ENCODE peak calls at places on chromosomes 7 and 10, in six cellular contexts. M is GM10248, I is HepG2, R is fibroblast of pulmonary artery, O is nephron progenitor cell, S is GM20000. P is an unnamed sample.

GRCh38 chr10:28668363-28669226 is 8.7 kb upstream of the BAMBI start:
- DNase-seq in M (no peak), I (no peak), R (peak), O (peak), S (no peak), P (peak)

GRCh38 chr10:101565936-101566332 is 22.1 kb downstream of the POLL start:
- DNase-seq in M (no peak), I (no peak), R (no peak), O (no peak), S (no peak), P (no peak)

GRCh38 chr7:36904802-36905201 is 180.5 kb upstream of the AOAH start:
- DNase-seq in M (no peak), I (no peak), R (no peak), O (no peak), S (no peak), P (no peak)

GRCh38 chr10:13271552-13272163 is 28.2 kb downstream of the PHYH start:
- DNase-seq in M (peak), I (peak), R (peak), O (peak), S (peak), P (peak)

GRCh38 chr10:92847185-92847864 is 995 bp upstream of the EXOC6 start:
- DNase-seq in M (no peak), I (peak), R (peak), O (no peak), S (no peak), P (no peak)

GRCh38 chr10:129761981-129762956 is 201.8 kb downstream of the EBF3 start:
- DNase-seq in M (no peak), I (no peak), R (no peak), O (no peak), S (no peak), P (no peak)

GRCh38 chr7:93890464-93891068 is at the start of gene TFPI2:
- DNase-seq in M (peak), I (peak), R (peak), O (peak), S (peak), P (peak)

GRCh38 chr10:89389254-89389653 is 3.2 kb upstream of the IFIT1 start:
- DNase-seq in M (peak), I (peak), R (peak), O (no peak), S (peak), P (no peak)

GRCh38 chr10:30500963-30501504 is 67.0 kb downstream of the MAP3K8 start:
- DNase-seq in M (no peak), I (no peak), R (no peak), O (no peak), S (no peak), P (no peak)

GRCh38 chr7:30612658-30613265 is 18.1 kb downstream of the GARS1 start:
- DNase-seq in M (no peak), I (no peak), R (peak), O (no peak), S (no peak), P (peak)

GRCh38 chr7:115561341-115562110 is 469.0 kb downstream of the TFEC start:
- DNase-seq in M (no peak), I (no peak), R (peak), O (no peak), S (no peak), P (no peak)

GRCh38 chr10:18737841-18738240 is 78.6 kb downstream of the ARL5B start:
- DNase-seq in M (no peak), I (no peak), R (no peak), O (no peak), S (no peak), P (no peak)

GRCh38 chr10:61994404-61995031 is 93.0 kb downstream of the ARID5B start:
- DNase-seq in M (no peak), I (no peak), R (no peak), O (no peak), S (no peak), P (no peak)

GRCh38 chr10:118873080-118873737 is 118.4 kb upstream of the CACUL1 start:
- DNase-seq in M (no peak), I (no peak), R (peak), O (no peak), S (no peak), P (no peak)

GRCh38 chr10:132904169-132904813 is 38.1 kb downstream of the CFAP46 start:
- DNase-seq in M (peak), I (peak), R (peak), O (peak), S (peak), P (peak)

GRCh38 chr10:112716076-112716475 is 234.0 kb upstream of the TCF7L2 start:
- DNase-seq in M (no peak), I (no peak), R (no peak), O (no peak), S (no peak), P (no peak)

GRCh38 chr10:133089461-133089800 is 1.7 kb downstream of the ADGRA1 start:
- DNase-seq in M (no peak), I (no peak), R (no peak), O (no peak), S (no peak), P (no peak)

GRCh38 chr7:142567676-142568075 is 181.6 kb upstream of the PRSS1 start:
- DNase-seq in M (no peak), I (no peak), R (no peak), O (no peak), S (no peak), P (no peak)

GRCh38 chr10:99523251-99523773 is 9.4 kb upstream of the NKX2-3 start:
- DNase-seq in M (no peak), I (no peak), R (no peak), O (peak), S (no peak), P (no peak)

GRCh38 chr10:6473901-6474370 is 106.1 kb downstream of the PRKCQ start:
- DNase-seq in M (peak), I (no peak), R (no peak), O (no peak), S (peak), P (peak)

GRCh38 chr7:101614939-101615302 is 14.2 kb downstream of the MYL10 start:
- DNase-seq in M (no peak), I (no peak), R (no peak), O (no peak), S (no peak), P (no peak)

GRCh38 chr10:930415-931325 is 835 bp downstream of the LARP4B start:
- DNase-seq in M (no peak), I (peak), R (peak), O (peak), S (peak), P (peak)

GRCh38 chr7:121908042-121908441 is 35.1 kb downstream of the PTPRZ1 start:
- DNase-seq in M (no peak), I (no peak), R (no peak), O (no peak), S (no peak), P (no peak)

GRCh38 chr10:27258838-27259532 is 18.4 kb upstream of the ACBD5 start:
- DNase-seq in M (peak), I (no peak), R (no peak), O (peak), S (peak), P (peak)
- TF ChIP-seq CTCF in M (no peak), I (no peak), R (no peak), O (no peak), S (no peak), P (no peak)

GRCh38 chr7:156816943-156817572 is 75.9 kb downstream of the LMBR1 start:
- DNase-seq in M (peak), I (peak), R (peak), O (no peak), S (peak), P (no peak)

GRCh38 chr7:156823441-156823840 is 69.5 kb downstream of the LMBR1 start:
- DNase-seq in M (no peak), I (no peak), R (peak), O (no peak), S (no peak), P (no peak)

GRCh38 chr7:156818133-156818532 is 74.8 kb downstream of the LMBR1 start:
- DNase-seq in M (no peak), I (peak), R (no peak), O (no peak), S (no peak), P (no peak)

GRCh38 chr7:156819733-156820295 is 73.2 kb downstream of the LMBR1 start:
- DNase-seq in M (no peak), I (no peak), R (no peak), O (no peak), S (no peak), P (no peak)

GRCh38 chr7:156820445-156821063 is 72.4 kb downstream of the LMBR1 start:
- DNase-seq in M (no peak), I (no peak), R (no peak), O (no peak), S (no peak), P (no peak)
- TF ChIP-seq CTCF in M (no peak), I (peak), R (peak), O (peak), S (peak), P (peak)

GRCh38 chr7:70778585-70778984 is 353.4 kb upstream of the GALNT17 start:
- DNase-seq in M (no peak), I (no peak), R (no peak), O (no peak), S (no peak), P (no peak)
- TF ChIP-seq CTCF in M (no peak), I (no peak), R (no peak), O (no peak), S (no peak), P (no peak)

DNA sequence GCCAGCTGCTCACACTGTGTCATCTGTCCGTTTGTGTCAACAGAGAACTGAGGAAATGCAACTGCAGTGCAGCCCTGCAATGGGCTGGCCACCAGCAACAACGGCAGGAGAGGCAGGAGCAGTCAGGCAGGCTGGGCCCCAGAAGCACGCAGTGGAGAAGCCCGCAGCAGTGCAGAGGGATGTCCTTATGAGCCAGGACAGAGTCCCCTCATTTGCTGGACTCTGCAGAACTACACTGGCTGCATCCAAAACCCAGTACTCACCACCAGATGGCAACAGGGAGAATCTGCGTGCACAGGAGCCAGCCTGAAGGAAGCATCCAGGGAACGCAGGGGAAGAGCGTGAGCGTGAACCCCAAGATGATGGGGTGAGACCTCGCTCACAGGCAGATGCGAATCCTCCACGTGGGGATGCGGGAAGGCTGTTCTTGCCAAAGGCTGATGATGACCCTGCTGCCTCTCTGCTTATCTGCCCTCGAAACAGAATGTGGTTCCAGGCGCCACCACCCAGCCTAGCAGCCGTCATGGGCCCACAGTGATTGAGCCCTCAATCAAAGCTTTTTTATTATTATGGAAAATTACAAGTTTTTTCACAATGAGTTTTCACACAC is 232.1 kb downstream of the PTPRN2 start:
- DNase-seq in M (no peak), I (peak), R (no peak), O (peak), S (no peak), P (no peak)
- TF ChIP-seq CTCF in M (no peak), I (peak), R (no peak), O (peak), S (no peak), P (no peak)

DNA sequence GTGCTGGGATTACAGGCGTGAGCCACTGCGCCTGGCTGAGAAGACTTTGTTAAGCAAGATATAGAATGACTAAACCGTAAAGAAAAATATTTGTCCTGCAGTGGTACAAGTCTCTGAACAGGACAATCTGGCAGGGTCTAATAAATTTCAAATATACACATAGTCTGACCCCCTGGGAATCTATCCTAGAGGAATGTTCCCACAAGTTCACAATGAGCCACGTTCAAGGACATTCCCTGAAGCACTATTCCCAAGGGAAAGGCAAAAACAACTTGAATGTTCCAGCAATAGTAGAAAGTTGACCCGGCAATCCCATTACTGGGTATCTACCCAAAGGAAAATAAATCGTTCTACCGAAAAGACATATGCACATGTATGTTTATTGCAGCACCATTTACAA is 82.0 kb downstream of the HIP1 start:
- DNase-seq in M (no peak), I (no peak), R (no peak), O (no peak), S (no peak), P (no peak)
- TF ChIP-seq CTCF in M (no peak), I (no peak), R (no peak), O (no peak), S (no peak), P (no peak)

GRCh38 chr7:88835147-88835728 is 39.7 kb upstream of the TEX47 start:
- DNase-seq in M (peak), I (peak), R (peak), O (peak), S (peak), P (no peak)
- TF ChIP-seq CTCF in M (peak), I (peak), R (peak), O (peak), S (peak), P (peak)

DNA sequence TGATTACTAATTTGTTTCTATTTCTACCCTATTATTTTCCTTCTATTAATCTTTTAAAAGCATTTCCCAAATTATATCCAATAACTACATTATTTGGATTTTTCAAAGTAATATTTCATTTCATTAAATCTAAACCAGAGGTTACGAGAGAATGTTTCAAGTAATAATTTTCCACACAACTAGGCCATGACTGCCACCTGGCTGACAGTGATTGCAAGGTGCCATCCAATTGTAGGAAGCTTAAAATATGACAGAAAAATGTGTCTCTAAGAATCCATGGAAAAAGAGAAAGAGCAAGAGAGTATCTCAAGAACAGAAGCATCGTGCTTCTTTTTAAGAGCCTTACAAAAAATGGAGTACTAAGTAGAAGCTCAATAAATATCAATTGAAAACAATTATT is 48.7 kb downstream of the TPK1 start:
- DNase-seq in M (no peak), I (no peak), R (no peak), O (no peak), S (no peak), P (peak)
- TF ChIP-seq CTCF in M (peak), I (no peak), R (no peak), O (no peak), S (no peak), P (peak)

DNA sequence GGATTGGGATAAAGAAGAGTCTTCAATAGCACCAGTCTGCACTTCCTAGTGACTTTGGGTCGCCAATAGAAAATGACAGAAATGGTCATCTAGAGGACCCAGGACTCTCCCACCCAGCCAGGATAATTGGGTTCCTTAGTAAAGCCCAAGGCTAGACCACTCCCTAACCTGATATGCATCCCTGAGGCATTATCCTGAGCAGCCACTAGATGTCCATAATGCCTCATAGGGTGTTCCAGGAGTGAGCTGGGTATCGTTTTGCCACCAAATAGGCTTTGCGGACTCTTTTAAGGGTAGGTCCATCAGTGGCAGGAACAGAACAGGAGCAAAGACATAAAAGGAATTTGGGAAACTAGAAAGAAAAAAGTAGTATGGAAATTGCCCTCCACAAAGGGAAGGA is 4.5 kb upstream of the LRRC4 start:
- DNase-seq in M (no peak), I (peak), R (no peak), O (no peak), S (no peak), P (no peak)
- TF ChIP-seq CTCF in M (peak), I (peak), R (peak), O (peak), S (no peak), P (peak)

DNA sequence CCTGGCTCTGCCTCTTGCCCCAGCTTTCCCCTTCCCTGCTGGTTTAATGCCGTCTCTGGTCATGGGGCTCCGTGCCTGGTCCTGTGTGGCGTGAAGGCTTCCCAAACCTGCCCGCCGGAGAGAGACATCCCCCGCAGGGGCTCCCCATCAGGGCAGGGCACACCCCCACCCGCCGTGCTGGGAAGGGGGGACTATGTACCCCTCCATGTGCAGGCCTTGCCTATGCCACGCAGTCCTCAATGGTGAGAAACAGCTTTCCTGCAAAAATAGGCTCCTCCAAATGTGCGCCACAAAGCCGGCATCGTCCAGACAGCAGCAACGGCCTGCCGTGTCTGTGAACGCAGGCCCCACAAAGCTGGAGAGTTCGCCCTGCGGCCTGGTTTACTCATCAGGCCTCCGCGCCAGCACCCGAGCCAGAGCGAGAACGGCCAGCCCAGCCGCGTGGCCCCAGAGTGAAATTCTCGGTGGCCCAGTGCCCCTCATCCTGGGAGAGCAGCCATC is 313.4 kb downstream of the DNAJB6 start:
- DNase-seq in M (no peak), I (no peak), R (no peak), O (no peak), S (no peak), P (no peak)
- TF ChIP-seq CTCF in M (no peak), I (no peak), R (no peak), O (no peak), S (no peak), P (no peak)

P was measured in activated CD8-positive, alpha-beta T cell treated with anti-CD3 and anti-CD28 coated beads for 36 hours.